ENCODE peak calls at places on chromosomes 16 and 17, in eight cellular contexts. M is activated T-cell treated with anti-CD3 and anti-CD28 coated beads for 48 hours; Q is stimulated activated CD4-positive, alpha-beta T cell treated with anti-CD3 and anti-CD28 coated beads, Interleukin-12 subunit alpha, Interleukin-12 subunit beta, amount 100 ng/mL, for 24 hours; K is WTC11; Y is activated naive CD8-positive, alpha-beta T cell treated with anti-CD3 and anti-CD28 coated beads for 36 hours; B is GM13976; R is NCI-H2081; W is GM12864. Z is an unnamed sample.

GRCh38 chr17:75228305-75228704 is 22.8 kb downstream of the NUP85 start:
- DNase-seq in M (no peak), Q (no peak), K (no peak), Y (no peak), B (no peak), R (no peak), W (no peak), Z (no peak)

GRCh38 chr16:13915033-13915635 is 4.8 kb upstream of the ERCC4 start:
- DNase-seq in M (no peak), Q (no peak), K (no peak), Y (no peak), B (no peak), R (no peak), W (no peak), Z (no peak)

GRCh38 chr16:15672514-15673167 is 22.6 kb downstream of the NDE1 start:
- DNase-seq in M (peak), Q (peak), K (no peak), Y (peak), B (no peak), R (peak), W (no peak), Z (no peak)

GRCh38 chr17:45137561-45138305 is 2.2 kb downstream of the ACBD4 start:
- DNase-seq in M (no peak), Q (no peak), K (no peak), Y (no peak), B (no peak), R (no peak), W (no peak), Z (no peak)

GRCh38 chr16:3444032-3444388 is 530 bp downstream of the NAA60 start:
- DNase-seq in M (no peak), Q (no peak), K (no peak), Y (peak), B (no peak), R (peak), W (no peak), Z (no peak)

GRCh38 chr17:67322039-67322787 is 44.2 kb downstream of the PSMD12 start:
- DNase-seq in M (no peak), Q (no peak), K (peak), Y (no peak), B (no peak), R (peak), W (no peak), Z (peak)

GRCh38 chr17:9726291-9726690 is 65.1 kb downstream of the DHRS7C start:
- DNase-seq in M (no peak), Q (no peak), K (no peak), Y (no peak), B (no peak), R (no peak), W (no peak), Z (no peak)

GRCh38 chr17:42288985-42289862 is 926 bp downstream of the STAT5A start:
- DNase-seq in M (peak), Q (peak), K (peak), Y (peak), B (peak), R (no peak), W (no peak), Z (peak)

GRCh38 chr16:63005356-63005755 is 969.1 kb upstream of the CDH8 start:
- DNase-seq in M (no peak), Q (no peak), K (no peak), Y (no peak), B (no peak), R (peak), W (no peak), Z (no peak)

Z was measured in ecto neural progenitor cell.